ENCODE peak calls at places on chromosomes 3 and 15, in five cellular contexts. Y is GM12878, F is K562, M is HepG2, E is H1. Q is an unnamed sample.

GRCh38 chr3:42180901-42181300 is 85.1 kb downstream of the CCK start:
- DNase-seq in Y (no peak), F (no peak), M (peak; percentile 46), E (no peak), Q (no peak)

GRCh38 chr15:68636256-68636655 is 57.5 kb downstream of the CORO2B start:
- DNase-seq in Y (no peak), F (no peak), M (no peak), E (no peak), Q (no peak)

GRCh38 chr3:128143496-128143895 is 9.8 kb upstream of the EEFSEC start:
- DNase-seq in Y (no peak), F (no peak), M (no peak), E (no peak), Q (no peak)

GRCh38 chr15:41284425-41285177 is 47.8 kb downstream of the OIP5 start:
- DNase-seq in Y (no peak), F (no peak), M (peak; percentile 32), E (no peak), Q (no peak)

GRCh38 chr3:139764936-139765335 is 87.2 kb upstream of the NMNAT3 start:
- DNase-seq in Y (no peak), F (no peak), M (no peak), E (no peak), Q (no peak)

GRCh38 chr15:68644088-68644904 is 65.5 kb downstream of the CORO2B start:
- DNase-seq in Y (no peak), F (no peak), M (no peak), E (no peak), Q (peak; percentile 22)

GRCh38 chr3:179146911-179147570 is 1.1 kb upstream of the PIK3CA start:
- DNase-seq in Y (peak; percentile 42), F (peak; percentile 55), M (peak; percentile 74), E (no peak), Q (peak; percentile 71)

GRCh38 chr15:31069360-31070000 is 32.0 kb downstream of the TRPM1 start:
- DNase-seq in Y (no peak), F (no peak), M (peak; percentile 11), E (peak; percentile 17), Q (no peak)

GRCh38 chr3:17742092-17742836 is at the start of gene TBC1D5:
- DNase-seq in Y (peak; percentile 91), F (peak; percentile 82), M (peak; percentile 94), E (peak; percentile 89), Q (peak; percentile 96)

GRCh38 chr3:99747915-99748314 is 69.7 kb upstream of the CMSS1 start:
- DNase-seq in Y (no peak), F (no peak), M (no peak), E (no peak), Q (peak; percentile 6)

GRCh38 chr15:64620991-64621495 is 154.3 kb downstream of the RBPMS2 start:
- DNase-seq in Y (no peak), F (no peak), M (no peak), E (no peak), Q (no peak)

GRCh38 chr3:88876724-88877123 is 230.7 kb upstream of the EPHA3 start:
- DNase-seq in Y (no peak), F (no peak), M (no peak), E (no peak), Q (no peak)

GRCh38 chr3:70615286-70615685 is 302.8 kb upstream of the MDFIC2 start:
- DNase-seq in Y (no peak), F (no peak), M (no peak), E (peak; percentile 55), Q (no peak)

GRCh38 chr3:141393151-141394076 is 25.1 kb downstream of the ZBTB38 start:
- DNase-seq in Y (no peak), F (no peak), M (no peak), E (no peak), Q (no peak)

GRCh38 chr3:8625991-8626390 is 18.6 kb downstream of the SSUH2 start:
- DNase-seq in Y (no peak), F (no peak), M (no peak), E (no peak), Q (peak; percentile 6)

GRCh38 chr3:30567139-30567753 is 39.2 kb upstream of the TGFBR2 start:
- DNase-seq in Y (no peak), F (no peak), M (peak; percentile 15), E (no peak), Q (no peak)

GRCh38 chr3:14899993-14900618 is 47.3 kb upstream of the NR2C2 start:
- DNase-seq in Y (no peak), F (no peak), M (peak; percentile 46), E (no peak), Q (no peak)

GRCh38 chr3:135867911-135868310 is 97.6 kb upstream of the PPP2R3A start:
- DNase-seq in Y (no peak), F (no peak), M (no peak), E (no peak), Q (no peak)

GRCh38 chr3:188380252-188380651 is 226.3 kb downstream of the LPP start:
- DNase-seq in Y (no peak), F (no peak), M (peak; percentile 59), E (no peak), Q (no peak)

GRCh38 chr15:42721016-42721415 is 15.9 kb downstream of the CDAN1 start:
- DNase-seq in Y (no peak), F (no peak), M (no peak), E (no peak), Q (no peak)

GRCh38 chr3:88986834-88987233 is 120.6 kb upstream of the EPHA3 start:
- DNase-seq in Y (no peak), F (no peak), M (no peak), E (no peak), Q (no peak)

GRCh38 chr3:133890037-133890436 is 5.6 kb downstream of the RAB6B start:
- DNase-seq in Y (no peak), F (no peak), M (no peak), E (no peak), Q (no peak)

GRCh38 chr3:180059351-180059750 is 22.6 kb upstream of the PEX5L start:
- DNase-seq in Y (no peak), F (no peak), M (no peak), E (no peak), Q (no peak)

GRCh38 chr15:42324308-42324707 is 35.0 kb upstream of the CAPN3 start:
- DNase-seq in Y (no peak), F (no peak), M (no peak), E (no peak), Q (no peak)

DNA sequence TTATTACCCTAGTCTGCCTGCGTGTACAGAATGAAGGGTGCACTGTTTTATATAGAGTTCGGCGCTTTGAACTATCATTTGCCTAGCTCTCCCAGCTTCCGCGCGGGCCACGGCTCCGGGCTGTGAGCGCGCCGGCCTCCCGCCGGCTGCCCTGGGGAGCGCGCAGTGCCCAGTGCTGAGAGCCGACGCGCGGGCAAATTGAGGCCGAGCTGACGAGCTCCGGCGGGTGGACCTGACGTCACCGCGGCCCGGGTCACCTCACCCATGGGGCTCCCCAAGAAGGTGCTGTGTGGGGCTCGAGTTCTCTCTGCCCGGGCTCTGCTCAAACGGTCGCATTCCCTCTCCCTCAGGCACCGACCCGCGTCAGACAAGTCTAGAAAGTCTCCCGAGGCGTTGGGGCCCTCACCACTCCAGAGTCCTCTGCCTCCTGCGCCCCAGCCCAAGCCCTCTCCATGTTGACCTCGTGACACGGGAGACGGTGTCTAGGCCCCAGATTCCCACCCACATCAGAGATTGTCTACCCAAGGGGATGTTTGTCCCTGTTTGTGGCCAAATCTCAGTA is 7.7 kb downstream of the SOX2 start:
- DNase-seq in Y (no peak), F (no peak), M (no peak), E (peak; percentile 50), Q (no peak)
- TF ChIP-seq SRF in Y (no peak), F (no peak), M (no peak), E (no peak), Q (no peak)

GRCh38 chr3:28726840-28727239 is 378.2 kb upstream of the AZI2 start:
- DNase-seq in Y (peak; percentile 8), F (peak; percentile 13), M (peak; percentile 10), E (peak; percentile 69), Q (peak; percentile 44)
- TF ChIP-seq RAD21 in Y (peak; percentile 51), F (no peak), M (no peak), E (peak; percentile 85), Q (peak; percentile 56)

GRCh38 chr15:67120009-67120838 is 54.8 kb downstream of the SMAD3 start:
- DNase-seq in Y (no peak), F (no peak), M (no peak), E (no peak), Q (no peak)
- H3K9ac ChIP-seq in Y (peak overlapping the region; percentile 27), F (peak overlapping the region; percentile 72), M (no peak overlapping the region), E (no peak overlapping the region), Q (peak overlapping the region; percentile 70)

DNA sequence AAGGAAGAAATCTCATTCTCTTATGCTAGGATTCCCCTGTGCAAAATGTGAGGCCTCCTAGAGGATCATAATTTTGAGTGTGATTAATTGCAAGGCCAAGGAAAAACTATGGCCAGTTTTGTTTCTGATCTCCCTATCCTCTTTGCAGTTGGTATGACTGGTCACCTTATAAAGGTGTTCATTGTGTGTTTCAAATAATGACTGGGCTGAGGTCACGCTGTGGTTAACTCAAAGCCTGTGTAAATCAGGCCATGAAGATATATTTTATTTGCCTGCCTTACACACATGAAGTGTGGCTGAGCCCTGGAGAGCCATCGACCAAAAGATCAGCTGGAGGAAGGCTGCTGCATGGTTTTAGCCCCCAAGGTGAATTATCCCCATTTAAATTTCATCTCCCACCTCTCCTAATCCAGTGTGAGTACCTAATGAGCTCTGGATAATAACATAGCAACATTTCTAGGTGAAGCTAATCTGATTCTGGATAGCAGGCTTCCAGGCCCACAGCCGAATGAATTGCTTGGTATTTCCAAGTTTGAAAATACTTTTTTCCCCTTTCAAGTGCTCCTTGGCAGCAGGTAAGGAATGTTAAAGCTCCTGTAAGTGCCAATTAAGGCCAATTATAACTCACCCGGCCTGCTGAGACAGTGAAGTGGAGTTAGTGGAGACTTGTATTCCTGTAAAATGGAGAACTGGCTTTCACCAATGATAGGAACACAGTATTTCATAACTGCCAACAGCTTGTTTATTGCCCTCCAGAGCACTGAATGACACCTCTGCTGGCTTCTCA is 52.3 kb upstream of the SCAANT1 start:
- DNase-seq in Y (no peak), F (no peak), M (no peak), E (no peak), Q (no peak)
- TF ChIP-seq SRF in Y (no peak), F (no peak), M (no peak), E (no peak), Q (no peak)

GRCh38 chr15:88448991-88449461 is 18.2 kb downstream of the MRPL46 start:
- DNase-seq in Y (no peak), F (no peak), M (no peak), E (peak; percentile 19), Q (no peak)

GRCh38 chr15:88449581-88449980 is 17.6 kb downstream of the MRPL46 start:
- DNase-seq in Y (no peak), F (no peak), M (no peak), E (no peak), Q (no peak)

GRCh38 chr15:88447741-88448140 is 19.4 kb downstream of the MRPL46 start:
- DNase-seq in Y (no peak), F (no peak), M (no peak), E (no peak), Q (no peak)

GRCh38 chr15:88447206-88447605 is 20.0 kb downstream of the MRPL46 start:
- DNase-seq in Y (no peak), F (no peak), M (no peak), E (no peak), Q (no peak)

GRCh38 chr15:88450125-88450798 is 16.9 kb downstream of the MRPL46 start:
- DNase-seq in Y (no peak), F (peak; percentile 83), M (peak; percentile 53), E (peak; percentile 98), Q (peak; percentile 49)
- TF ChIP-seq RAD21 in Y (peak; percentile 59), F (peak; percentile 89), M (peak; percentile 86), E (peak; percentile 99), Q (peak; percentile 83)

GRCh38 chr3:10395671-10396070 is 74.8 kb upstream of the SEC13 start:
- DNase-seq in Y (no peak), F (no peak), M (no peak), E (no peak), Q (no peak)
- H3K9ac ChIP-seq in Y (no peak overlapping the region), F (no peak overlapping the region), M (no peak overlapping the region), E (no peak overlapping the region), Q (no peak overlapping the region)